ENCODE peak calls at places on chromosomes 6 and 20, in eight cellular contexts. One of them, this sample, is unnamed.

GRCh38 chr6:158220786-158221442 is 52.8 kb downstream of the GTF2H5 start:
- DNase-seq in neural crest cell: peak; percentile 71
- DNase-seq in cardiac muscle cell: peak; percentile 83
- DNase-seq in stimulated activated CD4-positive, alpha-beta T cell treated with anti-CD3 and anti-CD28 coated beads, Interleukin-15, amount 100 ng/mL, for 24 hours: peak; percentile 81
- DNase-seq in activated CD4-positive, alpha-beta memory T cell treated with anti-CD3 and anti-CD28 coated beads, Interleukin-2, amount 10 ng/mL, durations not matched to agents 7 days and 5 days: peak; percentile 80
- DNase-seq in CD4-positive, alpha-beta T cell: peak; percentile 70
- DNase-seq in keratinocyte: peak; percentile 41
- DNase-seq in mesothelial cell of epicardium: peak; percentile 68
- DNase-seq in this sample: peak; percentile 85

GRCh38 chr6:105771313-105771970 is 314.7 kb upstream of the PRDM1 start:
- DNase-seq in cardiac muscle cell: no peak
- DNase-seq in mesothelial cell of epicardium: no peak
- DNase-seq in CD4-positive, alpha-beta T cell: no peak
- DNase-seq in keratinocyte: no peak
- DNase-seq in activated CD4-positive, alpha-beta memory T cell treated with anti-CD3 and anti-CD28 coated beads, Interleukin-2, amount 10 ng/mL, durations not matched to agents 7 days and 5 days: no peak
- DNase-seq in neural crest cell: no peak
- DNase-seq in stimulated activated CD4-positive, alpha-beta T cell treated with anti-CD3 and anti-CD28 coated beads, Interleukin-15, amount 100 ng/mL, for 24 hours: no peak
- DNase-seq in this sample: no peak

GRCh38 chr6:122028933-122029332 is 370.5 kb upstream of the HSF2 start:
- DNase-seq in cardiac muscle cell: no peak
- DNase-seq in keratinocyte: peak; percentile 64
- DNase-seq in neural crest cell: no peak
- DNase-seq in mesothelial cell of epicardium: no peak
- DNase-seq in CD4-positive, alpha-beta T cell: no peak
- DNase-seq in stimulated activated CD4-positive, alpha-beta T cell treated with anti-CD3 and anti-CD28 coated beads, Interleukin-15, amount 100 ng/mL, for 24 hours: no peak
- DNase-seq in activated CD4-positive, alpha-beta memory T cell treated with anti-CD3 and anti-CD28 coated beads, Interleukin-2, amount 10 ng/mL, durations not matched to agents 7 days and 5 days: no peak
- DNase-seq in this sample: no peak

GRCh38 chr6:46334442-46334841 is 156.8 kb downstream of the RCAN2 start:
- DNase-seq in neural crest cell: no peak
- DNase-seq in stimulated activated CD4-positive, alpha-beta T cell treated with anti-CD3 and anti-CD28 coated beads, Interleukin-15, amount 100 ng/mL, for 24 hours: no peak
- DNase-seq in cardiac muscle cell: no peak
- DNase-seq in keratinocyte: no peak
- DNase-seq in mesothelial cell of epicardium: no peak
- DNase-seq in CD4-positive, alpha-beta T cell: no peak
- DNase-seq in activated CD4-positive, alpha-beta memory T cell treated with anti-CD3 and anti-CD28 coated beads, Interleukin-2, amount 10 ng/mL, durations not matched to agents 7 days and 5 days: no peak
- DNase-seq in this sample: no peak

GRCh38 chr6:91804981-91805380 is 1218.1 kb upstream of the MAP3K7 start:
- DNase-seq in stimulated activated CD4-positive, alpha-beta T cell treated with anti-CD3 and anti-CD28 coated beads, Interleukin-15, amount 100 ng/mL, for 24 hours: no peak
- DNase-seq in mesothelial cell of epicardium: no peak
- DNase-seq in CD4-positive, alpha-beta T cell: no peak
- DNase-seq in keratinocyte: no peak
- DNase-seq in cardiac muscle cell: no peak
- DNase-seq in activated CD4-positive, alpha-beta memory T cell treated with anti-CD3 and anti-CD28 coated beads, Interleukin-2, amount 10 ng/mL, durations not matched to agents 7 days and 5 days: no peak
- DNase-seq in neural crest cell: no peak
- DNase-seq in this sample: no peak

GRCh38 chr20:11350126-11351005 is 567.3 kb upstream of the BTBD3 start:
- DNase-seq in keratinocyte: peak; percentile 89
- DNase-seq in stimulated activated CD4-positive, alpha-beta T cell treated with anti-CD3 and anti-CD28 coated beads, Interleukin-15, amount 100 ng/mL, for 24 hours: no peak
- DNase-seq in cardiac muscle cell: no peak
- DNase-seq in mesothelial cell of epicardium: no peak
- DNase-seq in neural crest cell: peak; percentile 4
- DNase-seq in activated CD4-positive, alpha-beta memory T cell treated with anti-CD3 and anti-CD28 coated beads, Interleukin-2, amount 10 ng/mL, durations not matched to agents 7 days and 5 days: no peak
- DNase-seq in CD4-positive, alpha-beta T cell: no peak
- DNase-seq in this sample: no peak

GRCh38 chr20:43925786-43926185 is 11.1 kb downstream of the TOX2 start:
- DNase-seq in CD4-positive, alpha-beta T cell: no peak
- DNase-seq in keratinocyte: no peak
- DNase-seq in mesothelial cell of epicardium: no peak
- DNase-seq in neural crest cell: no peak
- DNase-seq in cardiac muscle cell: no peak
- DNase-seq in activated CD4-positive, alpha-beta memory T cell treated with anti-CD3 and anti-CD28 coated beads, Interleukin-2, amount 10 ng/mL, durations not matched to agents 7 days and 5 days: no peak
- DNase-seq in stimulated activated CD4-positive, alpha-beta T cell treated with anti-CD3 and anti-CD28 coated beads, Interleukin-15, amount 100 ng/mL, for 24 hours: peak; percentile 31
- DNase-seq in this sample: no peak

GRCh38 chr6:34341481-34341971 is 50.9 kb downstream of the NUDT3 start:
- DNase-seq in activated CD4-positive, alpha-beta memory T cell treated with anti-CD3 and anti-CD28 coated beads, Interleukin-2, amount 10 ng/mL, durations not matched to agents 7 days and 5 days: no peak
- DNase-seq in CD4-positive, alpha-beta T cell: no peak
- DNase-seq in mesothelial cell of epicardium: no peak
- DNase-seq in keratinocyte: no peak
- DNase-seq in stimulated activated CD4-positive, alpha-beta T cell treated with anti-CD3 and anti-CD28 coated beads, Interleukin-15, amount 100 ng/mL, for 24 hours: no peak
- DNase-seq in cardiac muscle cell: no peak
- DNase-seq in neural crest cell: no peak
- DNase-seq in this sample: no peak

GRCh38 chr6:96468681-96469224 is 52.9 kb upstream of the UFL1 start:
- DNase-seq in stimulated activated CD4-positive, alpha-beta T cell treated with anti-CD3 and anti-CD28 coated beads, Interleukin-15, amount 100 ng/mL, for 24 hours: no peak
- DNase-seq in activated CD4-positive, alpha-beta memory T cell treated with anti-CD3 and anti-CD28 coated beads, Interleukin-2, amount 10 ng/mL, durations not matched to agents 7 days and 5 days: no peak
- DNase-seq in keratinocyte: no peak
- DNase-seq in mesothelial cell of epicardium: no peak
- DNase-seq in neural crest cell: no peak
- DNase-seq in cardiac muscle cell: no peak
- DNase-seq in CD4-positive, alpha-beta T cell: no peak
- DNase-seq in this sample: no peak

GRCh38 chr6:8017705-8018104 is 46.5 kb downstream of the BLOC1S5 start:
- DNase-seq in activated CD4-positive, alpha-beta memory T cell treated with anti-CD3 and anti-CD28 coated beads, Interleukin-2, amount 10 ng/mL, durations not matched to agents 7 days and 5 days: no peak
- DNase-seq in neural crest cell: no peak
- DNase-seq in CD4-positive, alpha-beta T cell: no peak
- DNase-seq in cardiac muscle cell: no peak
- DNase-seq in stimulated activated CD4-positive, alpha-beta T cell treated with anti-CD3 and anti-CD28 coated beads, Interleukin-15, amount 100 ng/mL, for 24 hours: no peak
- DNase-seq in mesothelial cell of epicardium: no peak
- DNase-seq in keratinocyte: no peak
- DNase-seq in this sample: no peak